ENCODE peak calls at places on chromosomes 11 and 22, in six cellular contexts. N, P, E, G, D and Q are unnamed samples.

GRCh38 chr22:24810043-24810749 is 4.2 kb downstream of the SGSM1 start:
- DNase-seq in N (no peak), P (peak; percentile 34), E (no peak), G (no peak), D (no peak), Q (peak; percentile 43)

GRCh38 chr22:33568934-33569496 is 351.3 kb downstream of the LARGE1 start:
- DNase-seq in N (no peak), P (no peak), E (no peak), G (no peak), D (no peak), Q (no peak)

GRCh38 chr22:32416556-32417085 is 4.6 kb upstream of the RTCB start:
- DNase-seq in N (no peak), P (no peak), E (no peak), G (no peak), D (no peak), Q (no peak)

GRCh38 chr11:119918356-119918755 is 189.4 kb upstream of the NECTIN1 start:
- DNase-seq in N (no peak), P (no peak), E (no peak), G (no peak), D (no peak), Q (no peak)

GRCh38 chr22:32706149-32706548 is 95.4 kb upstream of the TIMP3 start:
- DNase-seq in N (peak; percentile 49), P (no peak), E (no peak), G (no peak), D (no peak), Q (no peak)

GRCh38 chr11:134498326-134499139 is 86.5 kb upstream of the B3GAT1 start:
- DNase-seq in N (no peak), P (peak; percentile 47), E (no peak), G (no peak), D (no peak), Q (peak; percentile 44)

GRCh38 chr11:17188675-17189074 is 19.1 kb downstream of the PIK3C2A start:
- DNase-seq in N (no peak), P (no peak), E (no peak), G (no peak), D (no peak), Q (no peak)

GRCh38 chr11:122340607-122341006 is 224.6 kb upstream of the BLID start:
- DNase-seq in N (no peak), P (no peak), E (no peak), G (no peak), D (no peak), Q (no peak)

GRCh38 chr11:45885921-45886721 is 670 bp downstream of the MAPK8IP1 start:
- DNase-seq in N (no peak), P (no peak), E (no peak), G (no peak), D (no peak), Q (no peak)

GRCh38 chr11:114379394-114380069 is 20.8 kb downstream of the C11orf71 start:
- DNase-seq in N (no peak), P (no peak), E (no peak), G (no peak), D (no peak), Q (no peak)

GRCh38 chr11:46235777-46236688 is 41.4 kb upstream of the CREB3L1 start:
- DNase-seq in N (peak; percentile 16), P (no peak), E (peak; percentile 72), G (no peak), D (no peak), Q (no peak)

GRCh38 chr22:37121887-37122591 is 12.5 kb upstream of the TMPRSS6 start:
- DNase-seq in N (peak; percentile 7), P (peak; percentile 32), E (peak; percentile 78), G (peak; percentile 89), D (peak; percentile 56), Q (no peak)

GRCh38 chr11:118849825-118850224 is 33.9 kb upstream of the CXCR5 start:
- DNase-seq in N (no peak), P (no peak), E (no peak), G (no peak), D (no peak), Q (no peak)

GRCh38 chr22:37018815-37019308 is 385 bp downstream of the TST start:
- DNase-seq in N (peak; percentile 79), P (peak; percentile 67), E (peak; percentile 37), G (no peak), D (no peak), Q (peak; percentile 49)

GRCh38 chr11:121321614-121322243 is 29.2 kb downstream of the SC5D start:
- DNase-seq in N (peak; percentile 13), P (no peak), E (peak; percentile 39), G (peak; percentile 63), D (no peak), Q (no peak)

GRCh38 chr11:121754603-121755002 is 301.8 kb upstream of the SORL1-AS1 start:
- DNase-seq in N (peak; percentile 58), P (no peak), E (no peak), G (no peak), D (no peak), Q (no peak)

GRCh38 chr11:90288207-90288821 is 65.5 kb upstream of the CHORDC1 start:
- DNase-seq in N (peak; percentile 46), P (no peak), E (peak; percentile 31), G (no peak), D (no peak), Q (no peak)

GRCh38 chr11:119108857-119109221 is 1.7 kb downstream of the C2CD2L start:
- DNase-seq in N (no peak), P (no peak), E (no peak), G (no peak), D (no peak), Q (no peak)

GRCh38 chr22:39343259-39344045 is 6.3 kb upstream of the SYNGR1 start:
- DNase-seq in N (peak; percentile 80), P (peak; percentile 75), E (peak; percentile 65), G (peak; percentile 70), D (no peak), Q (peak; percentile 58)
- H3K4me3 ChIP-seq in N (no peak overlapping the region), P (no peak overlapping the region), E (no peak overlapping the region), G (no peak overlapping the region), D (no peak overlapping the region), Q (no peak overlapping the region)

GRCh38 chr11:7572001-7572712 is 58.4 kb downstream of the PPFIBP2 start:
- DNase-seq in N (no peak), P (peak; percentile 42), E (peak; percentile 27), G (no peak), D (no peak), Q (no peak)

GRCh38 chr11:7571640-7572000 is 57.8 kb downstream of the PPFIBP2 start:
- DNase-seq in N (peak; percentile 91), P (peak; percentile 79), E (peak; percentile 75), G (no peak), D (no peak), Q (peak; percentile 41)

GRCh38 chr11:7574491-7575129 is 60.8 kb downstream of the PPFIBP2 start:
- DNase-seq in N (no peak), P (no peak), E (no peak), G (no peak), D (no peak), Q (no peak)

GRCh38 chr11:7573193-7573557 is 59.4 kb downstream of the PPFIBP2 start:
- DNase-seq in N (peak; percentile 50), P (no peak), E (peak; percentile 31), G (no peak), D (no peak), Q (no peak)

GRCh38 chr11:7573558-7574296 is 59.9 kb downstream of the PPFIBP2 start:
- DNase-seq in N (no peak), P (peak; percentile 62), E (no peak), G (no peak), D (no peak), Q (no peak)
- H3K4me3 ChIP-seq in N (peak overlapping the region; percentile 16), P (no peak overlapping the region), E (no peak overlapping the region), G (no peak overlapping the region), D (no peak overlapping the region), Q (no peak overlapping the region)

GRCh38 chr11:65589444-65590239 is 6.0 kb downstream of the KCNK7 start:
- DNase-seq in N (no peak), P (no peak), E (no peak), G (no peak), D (no peak), Q (no peak)

GRCh38 chr11:65590240-65590738 is 5.3 kb downstream of the KCNK7 start:
- DNase-seq in N (no peak), P (no peak), E (peak; percentile 31), G (no peak), D (no peak), Q (no peak)

GRCh38 chr11:65593518-65594414 is 1.8 kb downstream of the KCNK7 start:
- DNase-seq in N (peak; percentile 52), P (no peak), E (peak; percentile 39), G (peak; percentile 74), D (no peak), Q (no peak)

GRCh38 chr11:65592840-65593517 is 2.6 kb downstream of the KCNK7 start:
- DNase-seq in N (no peak), P (no peak), E (no peak), G (no peak), D (no peak), Q (no peak)

GRCh38 chr11:65591939-65592814 is 3.4 kb downstream of the KCNK7 start:
- DNase-seq in N (peak; percentile 59), P (peak; percentile 52), E (no peak), G (no peak), D (no peak), Q (no peak)
- H3K4me3 ChIP-seq in N (no peak overlapping the region), P (peak overlapping the region; percentile 31), E (no peak overlapping the region), G (no peak overlapping the region), D (peak overlapping the region; percentile 1), Q (no peak overlapping the region)

GRCh38 chr11:1853376-1854131 is 670 bp downstream of the LSP1 start:
- DNase-seq in N (no peak), P (no peak), E (no peak), G (no peak), D (no peak), Q (no peak)
- H3K4me3 ChIP-seq in N (no peak overlapping the region), P (peak overlapping the region; percentile 25), E (no peak overlapping the region), G (peak overlapping the region; percentile 100), D (no peak overlapping the region), Q (no peak overlapping the region)

DNA sequence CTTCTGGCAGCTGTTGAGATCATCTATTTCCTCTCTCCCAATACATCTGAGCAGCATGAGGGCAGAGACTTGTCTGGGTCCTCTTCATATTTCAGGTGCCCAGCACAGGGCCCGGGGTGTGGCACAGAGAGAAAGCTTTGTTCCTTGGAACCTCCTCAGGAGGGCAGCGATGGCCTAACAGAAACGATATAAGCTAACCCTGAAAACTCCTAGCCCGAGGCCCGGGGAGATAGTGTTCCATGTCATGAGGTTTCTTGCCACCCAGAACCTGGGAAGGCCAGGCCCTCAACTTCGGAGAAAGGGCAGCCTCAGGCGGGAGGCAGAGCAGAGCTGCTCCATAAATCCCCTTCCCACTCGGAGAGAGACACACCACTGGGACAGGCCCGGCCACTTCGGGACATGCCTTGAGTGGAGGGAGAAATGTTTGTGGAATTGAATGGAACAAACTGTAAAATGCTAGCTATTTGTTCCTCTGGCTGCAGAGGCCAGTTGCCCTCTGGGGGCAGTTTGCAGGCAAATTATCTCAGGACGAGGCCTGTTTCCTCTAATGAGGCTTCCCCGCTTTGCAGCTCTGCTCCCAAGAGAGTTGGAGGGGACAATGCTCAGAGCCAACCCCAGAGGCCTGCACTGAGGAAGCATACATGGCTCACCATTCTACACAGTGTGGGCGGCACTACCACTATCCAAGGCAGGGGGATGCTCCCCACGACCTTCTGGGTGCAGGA is 11.6 kb downstream of the ARRB1 start:
- DNase-seq in N (no peak), P (no peak), E (no peak), G (no peak), D (no peak), Q (no peak)
- H3K4me3 ChIP-seq in N (peak overlapping the region; percentile 53), P (no peak overlapping the region), E (no peak overlapping the region), G (peak overlapping the region; percentile 44), D (no peak overlapping the region), Q (no peak overlapping the region)

GRCh38 chr11:69508974-69509373 is 27.5 kb downstream of the LINC01488 start:
- DNase-seq in N (no peak), P (no peak), E (peak; percentile 22), G (no peak), D (no peak), Q (no peak)
- H3K4me3 ChIP-seq in N (no peak overlapping the region), P (no peak overlapping the region), E (no peak overlapping the region), G (no peak overlapping the region), D (no peak overlapping the region), Q (no peak overlapping the region)

GRCh38 chr22:42500836-42501179 is 18.8 kb downstream of the RRP7A start:
- DNase-seq in N (no peak), P (no peak), E (no peak), G (no peak), D (no peak), Q (no peak)
- H3K4me3 ChIP-seq in N (no peak overlapping the region), P (peak overlapping the region; percentile 42), E (no peak overlapping the region), G (peak overlapping the region; percentile 48), D (peak overlapping the region; percentile 11), Q (no peak overlapping the region)